ENCODE peak calls at places on chromosome 17, in six cellular contexts. One of them, this sample, is unnamed.

GRCh38 chr17:50853015-50853615 is 13.0 kb downstream of the TOB1 start:
- DNase-seq in neural crest cell: no peak
- DNase-seq in testis: no peak
- DNase-seq in MCF 10A: no peak
- DNase-seq in choroid plexus epithelial cell: no peak
- DNase-seq in GM06990: no peak
- DNase-seq in this sample: no peak

GRCh38 chr17:77233635-77234334 is 93.0 kb downstream of the SEC14L1 start:
- DNase-seq in neural crest cell: no peak
- DNase-seq in testis: no peak
- DNase-seq in MCF 10A: peak; percentile 77
- DNase-seq in choroid plexus epithelial cell: peak; percentile 69
- DNase-seq in GM06990: peak; percentile 78
- DNase-seq in this sample: peak; percentile 67

GRCh38 chr17:38535886-38536285 is 69.9 kb downstream of the SRCIN1 start:
- DNase-seq in MCF 10A: no peak
- DNase-seq in GM06990: no peak
- DNase-seq in testis: no peak
- DNase-seq in neural crest cell: no peak
- DNase-seq in choroid plexus epithelial cell: no peak
- DNase-seq in this sample: no peak

GRCh38 chr17:81508639-81509047 is 4.0 kb downstream of the ACTG1 start:
- DNase-seq in choroid plexus epithelial cell: peak; percentile 47
- DNase-seq in MCF 10A: peak; percentile 53
- DNase-seq in GM06990: no peak
- DNase-seq in testis: no peak
- DNase-seq in neural crest cell: no peak
- DNase-seq in this sample: no peak

GRCh38 chr17:3804503-3804931 is 3.5 kb upstream of the ITGAE start:
- DNase-seq in MCF 10A: no peak
- DNase-seq in GM06990: peak; percentile 82
- DNase-seq in testis: no peak
- DNase-seq in choroid plexus epithelial cell: peak; percentile 69
- DNase-seq in neural crest cell: no peak
- DNase-seq in this sample: peak; percentile 78

GRCh38 chr17:1562178-1562643 is 381 bp downstream of the PITPNA start:
- DNase-seq in MCF 10A: no peak
- DNase-seq in choroid plexus epithelial cell: peak; percentile 14
- DNase-seq in GM06990: no peak
- DNase-seq in testis: no peak
- DNase-seq in neural crest cell: peak; percentile 33
- DNase-seq in this sample: no peak

GRCh38 chr17:44321246-44322120 is 3.1 kb downstream of the SLC25A39 start:
- DNase-seq in GM06990: no peak
- DNase-seq in testis: no peak
- DNase-seq in neural crest cell: no peak
- DNase-seq in MCF 10A: no peak
- DNase-seq in choroid plexus epithelial cell: no peak
- DNase-seq in this sample: no peak

GRCh38 chr17:46818319-46818928 is at the start of gene WNT3:
- DNase-seq in neural crest cell: no peak
- DNase-seq in choroid plexus epithelial cell: no peak
- DNase-seq in GM06990: no peak
- DNase-seq in testis: peak; percentile 45
- DNase-seq in MCF 10A: no peak
- DNase-seq in this sample: peak; percentile 67

GRCh38 chr17:80859004-80859941 is 132.4 kb upstream of the CHMP6 start:
- DNase-seq in choroid plexus epithelial cell: peak; percentile 83
- DNase-seq in GM06990: no peak
- DNase-seq in testis: peak; percentile 63
- DNase-seq in neural crest cell: no peak
- DNase-seq in MCF 10A: peak; percentile 92
- DNase-seq in this sample: no peak

GRCh38 chr17:52147431-52147830 is 11.1 kb downstream of the CA10 start:
- DNase-seq in GM06990: no peak
- DNase-seq in choroid plexus epithelial cell: no peak
- DNase-seq in neural crest cell: no peak
- DNase-seq in testis: no peak
- DNase-seq in MCF 10A: no peak
- DNase-seq in this sample: no peak

GRCh38 chr17:82248815-82249638 is 20.2 kb downstream of the SLC16A3 start:
- DNase-seq in GM06990: no peak
- DNase-seq in neural crest cell: no peak
- DNase-seq in MCF 10A: no peak
- DNase-seq in testis: no peak
- DNase-seq in choroid plexus epithelial cell: no peak
- DNase-seq in this sample: no peak

DNA sequence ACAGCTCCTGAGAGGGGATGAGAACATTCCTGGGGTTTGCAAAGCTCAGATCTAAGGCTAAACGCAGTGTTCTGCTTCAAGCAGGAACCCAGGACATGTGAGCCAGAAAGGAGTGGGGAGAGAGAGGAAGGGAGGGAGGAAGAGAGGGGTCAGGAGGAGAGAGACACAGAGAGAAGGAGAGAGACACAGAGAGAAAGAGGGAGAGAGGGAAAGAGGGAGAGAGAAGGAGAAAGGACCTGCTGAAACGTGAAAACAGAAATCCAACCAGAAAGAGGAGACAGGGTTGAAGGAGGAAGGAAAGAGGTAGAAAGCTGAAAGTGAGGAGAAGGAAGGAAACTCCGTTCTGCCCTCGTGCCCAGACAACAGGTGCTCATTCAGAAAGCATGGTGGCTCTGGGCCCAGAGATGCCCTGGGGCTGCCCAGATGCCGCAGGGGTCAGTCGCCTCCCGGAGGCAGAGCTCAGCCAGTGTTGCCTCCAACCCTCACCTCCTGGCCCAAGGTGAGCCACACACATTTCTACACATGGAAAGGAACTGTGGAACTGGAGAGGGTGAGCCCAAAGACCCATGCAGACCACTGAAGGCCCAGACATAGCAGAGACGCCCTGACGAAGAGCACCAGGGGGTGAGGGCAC is 49.0 kb upstream of the ENPP7 start:
- DNase-seq in MCF 10A: no peak
- DNase-seq in neural crest cell: no peak
- DNase-seq in GM06990: no peak
- DNase-seq in testis: no peak
- DNase-seq in choroid plexus epithelial cell: no peak
- DNase-seq in this sample: no peak
- TF ChIP-seq CTCF in MCF 10A: no peak
- TF ChIP-seq CTCF in neural crest cell: no peak
- TF ChIP-seq CTCF in GM06990: no peak
- TF ChIP-seq CTCF in testis: no peak
- TF ChIP-seq CTCF in choroid plexus epithelial cell: no peak
- TF ChIP-seq CTCF in this sample: no peak

DNA sequence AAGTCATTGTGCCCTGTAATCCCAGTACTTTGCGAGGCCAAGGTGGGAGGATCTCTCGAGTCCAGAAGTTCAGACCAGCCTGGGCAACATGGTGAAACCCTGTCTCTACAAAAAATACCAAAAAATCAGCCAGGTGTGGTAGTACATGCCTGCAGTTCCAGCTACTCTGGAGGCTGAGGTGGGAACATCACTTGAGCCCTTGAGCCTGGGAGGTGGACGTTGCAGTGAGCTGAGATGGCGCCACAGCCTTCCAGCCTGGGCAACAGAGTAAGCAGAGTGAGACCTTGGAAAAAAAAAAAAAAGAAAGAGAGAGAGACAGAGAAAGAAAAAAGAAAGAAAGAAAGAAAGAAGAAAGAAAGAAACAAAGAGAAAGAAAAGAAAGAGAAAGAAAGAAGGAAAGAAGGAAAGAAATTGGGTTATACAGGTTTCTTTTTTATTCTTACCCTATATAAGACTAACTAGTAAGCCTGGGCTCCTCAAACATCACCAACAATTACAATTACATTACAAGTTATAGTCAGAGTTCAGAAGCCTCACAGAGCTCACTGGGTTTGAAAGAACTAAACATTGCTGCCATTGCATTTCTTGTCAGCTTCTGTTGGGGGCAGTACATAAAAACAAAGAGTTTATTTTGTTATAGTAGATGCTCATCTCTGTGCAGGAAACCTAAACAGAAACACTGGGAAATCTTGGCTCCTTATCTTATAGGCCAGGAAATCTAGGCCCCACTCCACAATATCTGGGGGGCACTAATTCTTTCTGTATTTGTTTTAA is 6.7 kb upstream of the ABCA9 start:
- DNase-seq in neural crest cell: no peak
- DNase-seq in testis: no peak
- DNase-seq in choroid plexus epithelial cell: no peak
- DNase-seq in MCF 10A: no peak
- DNase-seq in GM06990: no peak
- DNase-seq in this sample: no peak
- TF ChIP-seq CTCF in neural crest cell: no peak
- TF ChIP-seq CTCF in testis: no peak
- TF ChIP-seq CTCF in choroid plexus epithelial cell: peak; percentile 28
- TF ChIP-seq CTCF in MCF 10A: no peak
- TF ChIP-seq CTCF in GM06990: peak; percentile 20
- TF ChIP-seq CTCF in this sample: no peak

GRCh38 chr17:60640503-60640902 is 37.1 kb upstream of the BCAS3 start:
- DNase-seq in choroid plexus epithelial cell: peak; percentile 59
- DNase-seq in MCF 10A: peak; percentile 22
- DNase-seq in testis: no peak
- DNase-seq in GM06990: no peak
- DNase-seq in neural crest cell: no peak
- DNase-seq in this sample: no peak
- TF ChIP-seq CTCF in choroid plexus epithelial cell: peak; percentile 70
- TF ChIP-seq CTCF in MCF 10A: peak; percentile 29
- TF ChIP-seq CTCF in testis: peak; percentile 19
- TF ChIP-seq CTCF in GM06990: peak; percentile 40
- TF ChIP-seq CTCF in neural crest cell: peak; percentile 60
- TF ChIP-seq CTCF in this sample: peak; percentile 4

GRCh38 chr17:74960739-74961342 is 11.7 kb downstream of the HID1 start:
- DNase-seq in MCF 10A: peak; percentile 81
- DNase-seq in GM06990: peak; percentile 81
- DNase-seq in testis: no peak
- DNase-seq in neural crest cell: peak; percentile 53
- DNase-seq in choroid plexus epithelial cell: peak; percentile 41
- DNase-seq in this sample: peak; percentile 80
- TF ChIP-seq CTCF in MCF 10A: peak; percentile 62
- TF ChIP-seq CTCF in GM06990: peak; percentile 80
- TF ChIP-seq CTCF in testis: peak; percentile 2
- TF ChIP-seq CTCF in neural crest cell: peak; percentile 61
- TF ChIP-seq CTCF in choroid plexus epithelial cell: peak; percentile 49
- TF ChIP-seq CTCF in this sample: peak; percentile 82

DNA sequence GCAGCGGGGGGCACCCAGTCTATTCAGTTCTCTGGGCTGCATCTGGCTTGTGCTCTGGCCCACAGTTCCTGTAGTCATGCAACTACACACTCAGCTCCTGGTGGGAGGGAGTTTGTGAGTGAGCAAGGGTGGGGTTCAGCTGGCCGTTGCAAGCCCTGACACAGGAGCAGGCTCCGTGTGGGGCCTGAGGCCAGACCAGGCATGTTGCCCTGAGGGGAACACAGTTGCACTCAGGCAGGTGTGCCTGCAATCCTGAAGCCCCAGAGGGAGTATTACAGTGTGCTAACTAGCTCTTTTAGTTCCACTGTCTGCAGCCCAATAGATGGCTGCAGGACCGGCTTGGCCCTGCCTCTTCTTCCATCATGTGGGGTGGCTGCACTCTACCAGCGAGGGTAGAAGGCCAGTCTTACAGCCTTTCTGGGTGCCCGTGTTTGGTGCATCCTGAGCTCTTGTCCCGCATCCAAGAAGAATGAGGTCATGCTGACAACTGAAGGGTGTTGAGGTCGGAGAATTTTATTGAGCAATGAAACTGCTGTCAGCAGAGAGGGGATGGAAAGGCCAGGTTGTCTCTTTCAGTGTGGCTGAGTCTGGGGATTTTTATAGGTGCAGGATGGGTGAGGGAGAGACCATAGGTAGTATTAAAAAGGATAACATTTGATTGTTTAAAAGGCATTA is 49.9 kb upstream of the ELAC2 start:
- DNase-seq in choroid plexus epithelial cell: no peak
- DNase-seq in GM06990: no peak
- DNase-seq in testis: no peak
- DNase-seq in neural crest cell: no peak
- DNase-seq in MCF 10A: no peak
- DNase-seq in this sample: no peak
- TF ChIP-seq CTCF in choroid plexus epithelial cell: no peak
- TF ChIP-seq CTCF in GM06990: no peak
- TF ChIP-seq CTCF in testis: no peak
- TF ChIP-seq CTCF in neural crest cell: no peak
- TF ChIP-seq CTCF in MCF 10A: no peak
- TF ChIP-seq CTCF in this sample: no peak

GRCh38 chr17:58215685-58216084 is 3.4 kb downstream of the MKS1 start:
- DNase-seq in neural crest cell: no peak
- DNase-seq in choroid plexus epithelial cell: no peak
- DNase-seq in MCF 10A: peak; percentile 17
- DNase-seq in testis: no peak
- DNase-seq in GM06990: no peak
- DNase-seq in this sample: no peak
- TF ChIP-seq CTCF in neural crest cell: no peak
- TF ChIP-seq CTCF in choroid plexus epithelial cell: no peak
- TF ChIP-seq CTCF in MCF 10A: no peak
- TF ChIP-seq CTCF in testis: no peak
- TF ChIP-seq CTCF in GM06990: peak; percentile 3
- TF ChIP-seq CTCF in this sample: no peak

GRCh38 chr17:58172369-58173071 is 5.7 kb downstream of the OR4D2 start:
- DNase-seq in choroid plexus epithelial cell: peak; percentile 62
- DNase-seq in MCF 10A: peak; percentile 62
- DNase-seq in testis: no peak
- DNase-seq in GM06990: no peak
- DNase-seq in neural crest cell: no peak
- DNase-seq in this sample: no peak
- TF ChIP-seq CTCF in choroid plexus epithelial cell: peak; percentile 64
- TF ChIP-seq CTCF in MCF 10A: peak; percentile 52
- TF ChIP-seq CTCF in testis: no peak
- TF ChIP-seq CTCF in GM06990: peak; percentile 66
- TF ChIP-seq CTCF in neural crest cell: peak; percentile 57
- TF ChIP-seq CTCF in this sample: peak; percentile 34